ENCODE peak calls at places on chromosomes 1 and 21, in four cellular contexts. W is IMR-90, R is heart right ventricle, V is ovary. T is an unnamed sample. For H3K4me1, the result is how much of the 10 kb centered on the place peaks cover.

GRCh38 chr1:43061803-43062202 is 103.1 kb upstream of the SLC2A1 start:
- DNase-seq in W (no peak), R (no peak), V (no peak), T (no peak)

GRCh38 chr1:206808615-206809014 is 36.3 kb upstream of the IL10 start:
- DNase-seq in W (peak), R (no peak), V (no peak), T (no peak)

GRCh38 chr1:175373786-175374623 is 181.4 kb upstream of the KIAA0040 start:
- DNase-seq in R (no peak), W (no peak), V (no peak), T (no peak)

GRCh38 chr1:51624851-51625250 is 8.0 kb downstream of the OSBPL9 start:
- DNase-seq in R (no peak), V (no peak), W (peak), T (no peak)

GRCh38 chr1:32377541-32378220 is 15.3 kb downstream of the TSSK3 start:
- DNase-seq in R (no peak), V (no peak), W (no peak), T (peak)

GRCh38 chr1:29583727-29584126 is 347.4 kb downstream of the PTPRU start:
- DNase-seq in W (no peak), R (no peak), V (no peak), T (peak)

GRCh38 chr1:2249559-2249906 is 21.4 kb downstream of the SKI start:
- DNase-seq in R (no peak), W (no peak), V (no peak), T (no peak)

GRCh38 chr21:15009964-15010363 is 54.8 kb downstream of the NRIP1 start:
- DNase-seq in V (no peak), W (peak), R (no peak), T (no peak)

GRCh38 chr1:102861247-102861646 is 247.1 kb downstream of the COL11A1 start:
- DNase-seq in V (no peak), R (no peak), W (peak), T (no peak)

GRCh38 chr1:145782166-145783099 is 41.5 kb downstream of the RNF115 start:
- DNase-seq in W (peak), R (no peak), V (no peak), T (peak)

GRCh38 chr1:86429122-86429725 is 5.3 kb downstream of the CLCA2 start:
- DNase-seq in V (no peak), W (no peak), R (no peak), T (no peak)

GRCh38 chr1:206508956-206509355 is 1.6 kb downstream of the RASSF5 start:
- DNase-seq in V (no peak), R (no peak), W (peak), T (no peak)

GRCh38 chr1:6014130-6014999 is 22.1 kb upstream of the NPHP4 start:
- DNase-seq in V (no peak), R (peak), W (no peak), T (no peak)
- H3K4me1 ChIP-seq in V (under half), R (under half), W (under half), T (under half)

GRCh38 chr1:101312192-101312591 is 75.4 kb downstream of the S1PR1 start:
- DNase-seq in V (no peak), R (no peak), W (no peak), T (no peak)
- H3K27ac ChIP-seq in V (no peak), R (no peak), W (no peak), T (no peak)

GRCh38 chr1:63063367-63063766 is 259.0 kb upstream of the FOXD3 start:
- DNase-seq in V (no peak), W (no peak), R (no peak), T (no peak)
- TF ChIP-seq CTCF in V (no peak), W (no peak), R (no peak), T (no peak)

GRCh38 chr1:214414691-214415090 is 133.7 kb downstream of the SMYD2 start:
- DNase-seq in R (no peak), V (no peak), W (no peak), T (no peak)
- H3K4me1 ChIP-seq in R (under half), V (under half), W (under half), T (under half)

DNA sequence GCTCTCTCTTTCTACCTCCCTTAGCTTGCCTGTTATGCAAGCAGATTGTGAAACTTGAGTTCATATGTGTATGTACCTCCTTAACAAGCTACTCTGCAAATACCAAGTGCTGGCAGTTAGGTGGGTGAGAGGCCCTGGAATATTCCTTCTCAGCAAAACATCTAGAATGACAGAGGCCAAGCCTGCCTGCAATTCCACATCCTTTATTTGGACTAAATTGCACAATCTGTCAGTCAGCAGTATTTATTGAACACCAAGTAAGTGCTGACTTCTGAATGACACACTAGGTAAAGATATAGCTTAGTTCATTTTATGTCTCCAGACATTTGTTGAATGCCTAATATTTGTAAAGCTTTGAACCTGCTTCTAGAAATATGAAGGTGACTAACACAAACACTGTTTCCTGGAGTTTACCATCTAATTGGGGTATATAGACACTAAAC is 87.5 kb downstream of the RGL1 start:
- DNase-seq in V (no peak), W (peak), R (no peak), T (no peak)
- H3K27ac ChIP-seq in V (no peak), W (no peak), R (no peak), T (no peak)

DNA sequence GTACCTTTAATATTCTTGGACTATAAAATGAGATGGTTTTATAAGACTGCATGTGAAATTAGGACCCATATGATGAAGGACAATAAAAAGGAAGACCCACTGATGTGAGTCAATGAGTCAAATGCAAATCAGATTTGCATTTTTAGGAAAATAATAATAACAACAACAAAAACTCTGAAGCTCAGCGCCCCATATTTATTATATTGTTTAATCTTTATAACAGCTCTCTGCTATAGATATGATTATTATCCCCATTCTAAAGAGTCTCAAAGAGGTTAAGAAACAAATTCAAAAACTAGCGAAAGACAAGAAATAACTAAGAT is 850 bp upstream of the SELL start:
- DNase-seq in W (no peak), V (no peak), R (no peak), T (no peak)
- TF ChIP-seq CTCF in W (no peak), V (no peak), R (peak), T (no peak)

GRCh38 chr1:168803696-168804510 is 74.9 kb upstream of the DPT start:
- DNase-seq in W (no peak), R (no peak), V (no peak), T (no peak)
- H3K4me1 ChIP-seq in W (under half), R (under half), V (under half), T (under half)